ENCODE peak calls at places on chromosome 17, in five cellular contexts. One of them, this sample, is unnamed. For H3K9me2, the result is how much of the 10 kb centered on the place peaks cover.

GRCh38 chr17:46815474-46816353 is 2.8 kb downstream of the WNT3 start:
- DNase-seq in PC-9: no peak
- DNase-seq in PC-3: no peak
- DNase-seq in GM23248: no peak
- DNase-seq in MM.1S: no peak
- DNase-seq in this sample: no peak

GRCh38 chr17:40485851-40486512 is 15.4 kb downstream of the TNS4 start:
- DNase-seq in PC-9: peak
- DNase-seq in PC-3: peak
- DNase-seq in MM.1S: no peak
- DNase-seq in GM23248: peak
- DNase-seq in this sample: no peak

GRCh38 chr17:4488989-4489595 is 9.6 kb upstream of the SPNS2 start:
- DNase-seq in PC-9: peak
- DNase-seq in MM.1S: no peak
- DNase-seq in PC-3: no peak
- DNase-seq in GM23248: peak
- DNase-seq in this sample: no peak

GRCh38 chr17:36936455-36936934 is 780 bp upstream of the LHX1 start:
- DNase-seq in PC-3: no peak
- DNase-seq in GM23248: no peak
- DNase-seq in PC-9: peak
- DNase-seq in MM.1S: no peak
- DNase-seq in this sample: peak

GRCh38 chr17:80891096-80892018 is 100.3 kb upstream of the CHMP6 start:
- DNase-seq in MM.1S: no peak
- DNase-seq in GM23248: peak
- DNase-seq in PC-9: peak
- DNase-seq in PC-3: peak
- DNase-seq in this sample: no peak

GRCh38 chr17:51374220-51374619 is 113.9 kb downstream of the UTP18 start:
- DNase-seq in GM23248: no peak
- DNase-seq in MM.1S: no peak
- DNase-seq in PC-9: no peak
- DNase-seq in PC-3: no peak
- DNase-seq in this sample: no peak

GRCh38 chr17:28268610-28269313 is 50.2 kb upstream of the TMEM97 start:
- DNase-seq in PC-9: no peak
- DNase-seq in PC-3: no peak
- DNase-seq in GM23248: no peak
- DNase-seq in MM.1S: no peak
- DNase-seq in this sample: no peak

GRCh38 chr17:28760987-28761562 is 17.3 kb downstream of the TRAF4 start:
- DNase-seq in PC-9: peak
- DNase-seq in PC-3: peak
- DNase-seq in MM.1S: no peak
- DNase-seq in GM23248: peak
- DNase-seq in this sample: no peak

GRCh38 chr17:59617141-59617757 is 2.4 kb upstream of the CLTC start:
- DNase-seq in PC-9: no peak
- DNase-seq in GM23248: no peak
- DNase-seq in PC-3: peak
- DNase-seq in MM.1S: peak
- DNase-seq in this sample: no peak

GRCh38 chr17:4721203-4722135 is 9.8 kb upstream of the MED11 start:
- DNase-seq in MM.1S: peak
- DNase-seq in PC-3: peak
- DNase-seq in GM23248: no peak
- DNase-seq in PC-9: peak
- DNase-seq in this sample: no peak

GRCh38 chr17:34990921-34991365 is 10.6 kb downstream of the LIG3 start:
- DNase-seq in MM.1S: peak
- DNase-seq in PC-9: no peak
- DNase-seq in GM23248: no peak
- DNase-seq in PC-3: no peak
- DNase-seq in this sample: no peak

GRCh38 chr17:41695954-41696720 is 7.5 kb downstream of the EIF1 start:
- DNase-seq in MM.1S: peak
- DNase-seq in PC-9: peak
- DNase-seq in PC-3: peak
- DNase-seq in GM23248: peak
- DNase-seq in this sample: peak

GRCh38 chr17:67528751-67529436 is 151.8 kb downstream of the PITPNC1 start:
- DNase-seq in PC-3: peak
- DNase-seq in GM23248: peak
- DNase-seq in PC-9: peak
- DNase-seq in MM.1S: no peak
- DNase-seq in this sample: peak

GRCh38 chr17:13230350-13230900 is 212.6 kb upstream of the ELAC2 start:
- DNase-seq in MM.1S: no peak
- DNase-seq in PC-3: peak
- DNase-seq in PC-9: no peak
- DNase-seq in GM23248: peak
- DNase-seq in this sample: no peak

GRCh38 chr17:45985447-45985846 is 13.6 kb upstream of the STH start:
- DNase-seq in PC-9: no peak
- DNase-seq in MM.1S: no peak
- DNase-seq in GM23248: no peak
- DNase-seq in PC-3: no peak
- DNase-seq in this sample: no peak

GRCh38 chr17:55198690-55199370 is 65.9 kb upstream of the HLF start:
- DNase-seq in GM23248: no peak
- DNase-seq in MM.1S: no peak
- DNase-seq in PC-9: no peak
- DNase-seq in PC-3: no peak
- DNase-seq in this sample: peak

GRCh38 chr17:53979991-53980390 is 157.3 kb downstream of the KIF2B start:
- DNase-seq in MM.1S: no peak
- DNase-seq in PC-3: no peak
- DNase-seq in PC-9: no peak
- DNase-seq in GM23248: no peak
- DNase-seq in this sample: no peak
- H3K9me2 ChIP-seq in MM.1S: under half
- H3K9me2 ChIP-seq in PC-3: under half
- H3K9me2 ChIP-seq in PC-9: under half
- H3K9me2 ChIP-seq in GM23248: under half
- H3K9me2 ChIP-seq in this sample: under half

DNA sequence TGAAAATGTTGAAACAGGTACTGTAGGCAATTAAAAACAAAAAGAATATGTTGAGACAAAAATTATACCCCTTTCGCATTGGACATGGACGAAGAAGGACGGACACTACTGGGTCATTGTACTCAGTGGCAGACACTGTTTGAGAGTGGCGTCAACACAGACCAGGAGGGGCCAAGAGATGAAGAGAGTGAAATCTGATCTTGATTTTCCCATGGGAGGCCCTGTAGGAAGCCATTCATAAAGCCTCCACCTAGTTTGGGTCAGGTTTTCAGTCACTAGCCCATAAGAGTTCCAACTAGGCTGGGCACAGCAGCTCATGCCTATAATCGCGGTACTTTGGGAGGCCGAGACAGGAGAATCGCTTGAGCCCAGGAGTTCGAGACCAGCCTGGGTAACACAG is 23.6 kb upstream of the SMURF2 start:
- DNase-seq in PC-3: peak
- DNase-seq in PC-9: no peak
- DNase-seq in GM23248: no peak
- DNase-seq in MM.1S: no peak
- DNase-seq in this sample: no peak
- H3K9me2 ChIP-seq in PC-3: under half
- H3K9me2 ChIP-seq in PC-9: under half
- H3K9me2 ChIP-seq in GM23248: under half
- H3K9me2 ChIP-seq in MM.1S: under half
- H3K9me2 ChIP-seq in this sample: under half

GRCh38 chr17:72766761-72767356 is 325.6 kb downstream of the SLC39A11 start:
- DNase-seq in GM23248: no peak
- DNase-seq in MM.1S: no peak
- DNase-seq in PC-3: no peak
- DNase-seq in PC-9: no peak
- DNase-seq in this sample: no peak
- H3K9me2 ChIP-seq in GM23248: under half
- H3K9me2 ChIP-seq in MM.1S: under half
- H3K9me2 ChIP-seq in PC-3: under half
- H3K9me2 ChIP-seq in PC-9: under half
- H3K9me2 ChIP-seq in this sample: under half

DNA sequence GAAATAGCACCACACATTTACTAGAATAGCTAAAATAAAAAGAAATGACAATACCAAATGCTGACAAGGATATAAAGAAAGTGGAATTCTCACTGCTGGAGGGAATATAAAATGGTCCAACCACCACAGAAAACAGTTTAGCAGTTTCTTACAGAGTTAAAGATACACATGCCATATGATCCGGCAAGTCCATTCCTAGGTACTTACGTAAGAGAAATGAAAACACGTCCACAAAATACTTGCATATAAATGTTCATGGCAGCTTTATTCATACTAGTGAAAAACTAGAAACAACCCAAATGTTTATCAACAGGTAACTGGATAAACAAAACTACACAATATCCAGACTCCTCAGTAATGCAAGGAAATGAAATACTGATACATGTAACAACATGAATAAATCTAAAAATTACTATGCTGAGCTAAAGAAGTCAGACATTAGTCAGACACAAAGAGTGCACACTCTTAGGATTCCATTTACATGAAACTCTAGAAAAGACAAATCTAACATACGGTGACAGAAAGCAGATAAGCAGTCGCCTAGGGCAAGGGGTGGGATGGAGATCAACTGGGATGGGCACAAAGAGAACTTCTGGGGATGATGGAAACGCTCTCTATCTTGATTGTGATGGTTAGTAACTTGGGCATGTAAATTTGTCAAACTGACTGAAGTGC is 76.4 kb downstream of the SMG6 start:
- DNase-seq in MM.1S: no peak
- DNase-seq in GM23248: peak
- DNase-seq in PC-9: no peak
- DNase-seq in PC-3: no peak
- DNase-seq in this sample: peak
- H3K9me2 ChIP-seq in MM.1S: under half
- H3K9me2 ChIP-seq in GM23248: under half
- H3K9me2 ChIP-seq in PC-9: under half
- H3K9me2 ChIP-seq in PC-3: under half
- H3K9me2 ChIP-seq in this sample: under half

GRCh38 chr17:11558681-11559234 is 39.5 kb upstream of the DNAH9 start:
- DNase-seq in MM.1S: no peak
- DNase-seq in GM23248: no peak
- DNase-seq in PC-3: no peak
- DNase-seq in PC-9: no peak
- DNase-seq in this sample: no peak

GRCh38 chr17:11561281-11561680 is 37.0 kb upstream of the DNAH9 start:
- DNase-seq in PC-3: no peak
- DNase-seq in GM23248: no peak
- DNase-seq in MM.1S: no peak
- DNase-seq in PC-9: no peak
- DNase-seq in this sample: no peak

GRCh38 chr17:11564483-11565380 is 33.5 kb upstream of the DNAH9 start:
- DNase-seq in PC-3: no peak
- DNase-seq in GM23248: no peak
- DNase-seq in MM.1S: no peak
- DNase-seq in PC-9: no peak
- DNase-seq in this sample: no peak

GRCh38 chr17:11559601-11560000 is 38.7 kb upstream of the DNAH9 start:
- DNase-seq in PC-9: no peak
- DNase-seq in PC-3: no peak
- DNase-seq in GM23248: no peak
- DNase-seq in MM.1S: no peak
- DNase-seq in this sample: no peak

GRCh38 chr17:11561702-11562101 is 36.6 kb upstream of the DNAH9 start:
- DNase-seq in MM.1S: no peak
- DNase-seq in PC-3: no peak
- DNase-seq in GM23248: no peak
- DNase-seq in PC-9: no peak
- DNase-seq in this sample: no peak
- H3K9me2 ChIP-seq in MM.1S: under half
- H3K9me2 ChIP-seq in PC-3: under half
- H3K9me2 ChIP-seq in GM23248: under half
- H3K9me2 ChIP-seq in PC-9: under half
- H3K9me2 ChIP-seq in this sample: under half

GRCh38 chr17:11293480-11293879 is 52.5 kb downstream of the SHISA6 start:
- DNase-seq in MM.1S: no peak
- DNase-seq in PC-3: no peak
- DNase-seq in GM23248: no peak
- DNase-seq in PC-9: no peak
- DNase-seq in this sample: no peak
- H3K9me2 ChIP-seq in MM.1S: under half
- H3K9me2 ChIP-seq in PC-3: under half
- H3K9me2 ChIP-seq in GM23248: under half
- H3K9me2 ChIP-seq in PC-9: under half
- H3K9me2 ChIP-seq in this sample: under half

DNA sequence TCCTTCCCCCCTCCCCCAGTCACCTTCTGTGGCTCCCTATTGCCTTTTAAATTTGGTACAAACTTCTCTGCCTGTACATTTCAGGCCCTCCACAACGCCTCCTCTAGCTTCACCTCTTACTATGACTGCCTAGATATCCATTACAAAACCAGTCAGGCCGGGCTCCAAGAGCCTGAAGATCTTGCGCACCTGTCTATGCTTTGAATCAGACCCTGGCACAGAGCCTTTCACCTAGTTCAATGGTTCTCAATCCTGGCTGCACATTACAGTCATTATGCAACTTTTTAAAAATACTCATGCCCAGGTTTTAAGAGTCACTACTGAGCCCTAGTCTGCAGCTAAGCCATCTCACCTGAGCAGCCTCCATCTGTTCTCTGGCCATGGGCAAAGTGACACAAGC is 1.6 kb upstream of the GAS7 start:
- DNase-seq in MM.1S: no peak
- DNase-seq in PC-9: no peak
- DNase-seq in PC-3: no peak
- DNase-seq in GM23248: no peak
- DNase-seq in this sample: no peak
- H3K9me2 ChIP-seq in MM.1S: under half
- H3K9me2 ChIP-seq in PC-9: under half
- H3K9me2 ChIP-seq in PC-3: under half
- H3K9me2 ChIP-seq in GM23248: under half
- H3K9me2 ChIP-seq in this sample: under half

This sample was measured in SK-N-SH.